ENCODE peak calls at places on chromosomes 7 and 10, in nine cellular contexts. M, S, G, U, P, F, D, O and V are unnamed samples.

GRCh38 chr7:26436996-26437547 is 145.4 kb downstream of the SNX10 start:
- DNase-seq in M (no peak), S (no peak), G (no peak), U (no peak), P (no peak), F (no peak), D (no peak), O (no peak), V (no peak)

GRCh38 chr10:125062244-125063208 is 97.8 kb downstream of the CTBP2 start:
- DNase-seq in M (peak; percentile 78), S (no peak), G (peak; percentile 44), U (no peak), P (no peak), F (no peak), D (no peak), O (no peak), V (no peak)

GRCh38 chr7:48035967-48036478 is 680 bp downstream of the C7orf57 start:
- DNase-seq in M (peak; percentile 58), S (no peak), G (peak; percentile 52), U (peak; percentile 65), P (peak; percentile 50), F (peak; percentile 23), D (no peak), O (no peak), V (peak; percentile 58)

GRCh38 chr10:78475501-78475900 is 441.8 kb downstream of the RPS24 start:
- DNase-seq in M (no peak), S (no peak), G (no peak), U (no peak), P (no peak), F (no peak), D (no peak), O (no peak), V (no peak)

GRCh38 chr10:35447693-35448407 is 111.5 kb downstream of the CCNY start:
- DNase-seq in M (no peak), S (no peak), G (no peak), U (peak; percentile 32), P (peak; percentile 63), F (peak; percentile 35), D (no peak), O (peak; percentile 57), V (no peak)

GRCh38 chr7:84194484-84195260 is at the start of gene SEMA3A:
- DNase-seq in M (no peak), S (no peak), G (no peak), U (peak; percentile 88), P (peak; percentile 35), F (peak; percentile 18), D (peak; percentile 23), O (no peak), V (peak; percentile 33)

GRCh38 chr7:100539436-100540006 is 518 bp downstream of the AGFG2 start:
- DNase-seq in M (no peak), S (no peak), G (no peak), U (peak; percentile 51), P (no peak), F (no peak), D (no peak), O (no peak), V (no peak)

GRCh38 chr7:50953820-50954219 is 171.1 kb upstream of the GRB10 start:
- DNase-seq in M (no peak), S (no peak), G (no peak), U (peak; percentile 26), P (peak; percentile 67), F (no peak), D (no peak), O (peak; percentile 60), V (no peak)

GRCh38 chr7:157282141-157282801 is 54.5 kb upstream of the DNAJB6 start:
- DNase-seq in M (no peak), S (no peak), G (no peak), U (no peak), P (peak; percentile 37), F (peak; percentile 72), D (no peak), O (no peak), V (no peak)

DNA sequence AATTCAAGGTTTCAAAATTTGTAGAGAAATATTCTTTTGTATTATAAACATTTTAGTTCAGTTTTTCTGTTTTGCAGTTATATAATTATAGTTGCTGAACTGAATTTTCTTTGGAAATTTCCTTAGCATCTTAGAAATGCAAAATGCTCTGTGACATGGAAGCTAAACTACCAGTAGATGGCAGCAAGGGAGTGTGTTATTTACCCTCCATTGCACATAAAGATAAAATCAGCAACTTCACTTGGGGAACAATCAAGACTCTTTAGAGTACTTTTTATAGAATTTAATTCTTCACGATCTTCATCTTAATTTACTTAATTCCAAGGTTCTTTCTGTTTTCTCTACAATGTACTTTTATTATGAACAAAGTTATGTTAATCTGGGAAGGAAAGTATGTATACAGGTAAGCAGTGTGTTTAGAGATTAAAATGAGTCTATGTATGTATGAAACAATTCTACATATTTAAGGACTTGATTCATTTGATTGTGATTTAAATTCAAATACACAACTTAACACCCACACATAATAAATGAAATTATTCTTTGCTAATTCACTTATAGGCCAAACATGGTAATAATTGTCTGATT is 404.2 kb downstream of the THSD7A start:
- DNase-seq in M (no peak), S (peak; percentile 21), G (no peak), U (peak; percentile 68), P (peak; percentile 30), F (no peak), D (no peak), O (peak; percentile 41), V (peak; percentile 16)
- TF ChIP-seq CTCF in M (peak; percentile 63), S (peak; percentile 46), G (peak; percentile 75), U (peak; percentile 87), P (peak; percentile 65), F (peak; percentile 65), D (peak; percentile 37), O (peak; percentile 66), V (peak; percentile 77)

GRCh38 chr10:100327007-100327700 is 2.9 kb downstream of the PKD2L1 start:
- DNase-seq in M (no peak), S (peak; percentile 62), G (no peak), U (no peak), P (no peak), F (peak; percentile 23), D (no peak), O (no peak), V (no peak)
- TF ChIP-seq CTCF in M (no peak), S (no peak), G (no peak), U (no peak), P (no peak), F (no peak), D (no peak), O (no peak), V (no peak)

DNA sequence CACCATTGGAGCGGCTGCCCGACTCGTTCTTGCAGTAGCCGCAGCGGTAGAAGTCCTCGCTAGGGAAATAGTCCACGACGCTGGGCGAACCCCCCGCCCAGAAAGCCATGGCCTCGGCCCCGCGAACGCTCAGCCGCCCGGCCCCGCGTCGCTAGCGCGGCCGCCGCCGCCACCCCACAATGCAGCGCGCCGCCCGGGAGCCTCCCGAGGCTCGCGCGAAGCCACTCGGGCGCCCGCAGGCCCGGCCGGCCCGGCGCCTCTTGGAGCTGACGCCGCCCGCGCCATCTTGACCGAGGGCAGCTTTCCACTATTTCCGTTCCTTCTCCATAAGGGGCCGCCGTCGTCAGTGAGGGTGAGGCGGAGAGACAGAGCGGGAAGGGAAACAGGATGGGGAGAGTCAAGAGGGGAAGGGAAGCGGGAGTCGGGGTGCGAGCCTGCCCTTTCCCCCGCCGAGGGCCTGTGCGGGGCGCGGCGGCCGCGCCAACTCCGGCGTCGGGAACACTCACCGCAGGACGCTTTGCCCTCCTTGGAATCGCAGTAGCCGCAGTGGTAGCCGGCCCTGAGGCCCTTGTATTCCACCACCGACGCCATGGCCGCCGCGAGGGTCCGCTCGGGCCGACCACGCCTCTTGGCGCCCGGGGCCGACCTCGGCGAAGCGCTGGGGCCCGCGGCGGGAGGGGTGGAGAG is at the start of gene ATE1:
- DNase-seq in M (peak; percentile 94), S (peak; percentile 81), G (peak; percentile 92), U (peak; percentile 97), P (peak; percentile 85), F (peak; percentile 93), D (peak; percentile 93), O (peak; percentile 53), V (peak; percentile 89)
- TF ChIP-seq CTCF in M (peak; percentile 8), S (no peak), G (no peak), U (no peak), P (no peak), F (no peak), D (peak; percentile 5), O (no peak), V (no peak)

GRCh38 chr10:97445722-97446639 is at the start of the genes EXOSC1 and ZDHHC16:
- DNase-seq in M (peak; percentile 91), S (peak; percentile 91), G (peak; percentile 85), U (peak; percentile 98), P (peak; percentile 82), F (peak; percentile 93), D (peak; percentile 93), O (peak; percentile 95), V (peak; percentile 91)
- TF ChIP-seq CTCF in M (peak; percentile 6), S (no peak), G (no peak), U (peak; percentile 30), P (no peak), F (no peak), D (no peak), O (peak; percentile 15), V (no peak)

GRCh38 chr7:23712368-23713284 is 2.6 kb downstream of the STK31 start:
- DNase-seq in M (no peak), S (no peak), G (no peak), U (peak; percentile 67), P (no peak), F (no peak), D (no peak), O (no peak), V (no peak)
- TF ChIP-seq CTCF in M (peak; percentile 67), S (no peak), G (peak; percentile 63), U (peak; percentile 82), P (peak; percentile 71), F (peak; percentile 61), D (peak; percentile 80), O (peak; percentile 33), V (peak; percentile 63)

GRCh38 chr10:49365675-49366415 is 30.0 kb downstream of the DRGX start:
- DNase-seq in M (no peak), S (no peak), G (no peak), U (peak; percentile 32), P (no peak), F (no peak), D (no peak), O (no peak), V (no peak)
- TF ChIP-seq CTCF in M (no peak), S (no peak), G (peak; percentile 18), U (peak; percentile 24), P (no peak), F (no peak), D (no peak), O (no peak), V (no peak)

GRCh38 chr10:91923371-91924211 is at the start of gene BTAF1:
- DNase-seq in M (peak; percentile 96), S (peak; percentile 82), G (peak; percentile 94), U (peak; percentile 97), P (peak; percentile 76), F (peak; percentile 94), D (peak; percentile 90), O (peak; percentile 73), V (peak; percentile 85)

GRCh38 chr10:91925022-91925320 is 1.4 kb downstream of the BTAF1 start:
- DNase-seq in M (no peak), S (no peak), G (no peak), U (no peak), P (no peak), F (no peak), D (no peak), O (no peak), V (no peak)

GRCh38 chr10:91919651-91920050 is 3.9 kb upstream of the BTAF1 start:
- DNase-seq in M (no peak), S (no peak), G (no peak), U (no peak), P (no peak), F (no peak), D (no peak), O (no peak), V (no peak)

GRCh38 chr10:91924212-91925021 is 847 bp downstream of the BTAF1 start:
- DNase-seq in M (no peak), S (no peak), G (no peak), U (no peak), P (no peak), F (no peak), D (no peak), O (no peak), V (no peak)
- TF ChIP-seq CTCF in M (no peak), S (no peak), G (no peak), U (no peak), P (no peak), F (no peak), D (no peak), O (no peak), V (no peak)